ENCODE peak calls at places on chromosomes 6 and 20, in eight cellular contexts. One of them, this sample, is unnamed.

GRCh38 chr20:3932277-3933073 is 43.3 kb downstream of the PANK2 start:
- DNase-seq in NB4: no peak
- DNase-seq in activated T-helper 2 cell treated with anti-CD3 and anti-CD28 coated beads, Interferon-gamma antibody, Interleukin-2, Interleukin-4, amounts not matched to agents 10 μg/mL and 5 μg/mL and 100 μg/mL, durations not matched to agents 14 hours and 24 hours and 36 hours: no peak
- DNase-seq in astrocyte of the hippocampus: peak
- DNase-seq in EH: peak
- DNase-seq in NCI-H1092 treated with DMSO at 0.1 percent for 48 hours: no peak
- DNase-seq in ecto neural progenitor cell: no peak
- DNase-seq in NCI-H187: no peak
- DNase-seq in this sample: peak

GRCh38 chr20:50844430-50845100 is 49.7 kb downstream of the BCAS4 start:
- DNase-seq in activated T-helper 2 cell treated with anti-CD3 and anti-CD28 coated beads, Interferon-gamma antibody, Interleukin-2, Interleukin-4, amounts not matched to agents 10 μg/mL and 5 μg/mL and 100 μg/mL, durations not matched to agents 14 hours and 24 hours and 36 hours: peak
- DNase-seq in EH: peak
- DNase-seq in astrocyte of the hippocampus: peak
- DNase-seq in NCI-H1092 treated with DMSO at 0.1 percent for 48 hours: no peak
- DNase-seq in NCI-H187: no peak
- DNase-seq in ecto neural progenitor cell: no peak
- DNase-seq in NB4: peak
- DNase-seq in this sample: peak

GRCh38 chr6:149150999-149151398 is 166.5 kb upstream of the TAB2 start:
- DNase-seq in activated T-helper 2 cell treated with anti-CD3 and anti-CD28 coated beads, Interferon-gamma antibody, Interleukin-2, Interleukin-4, amounts not matched to agents 10 μg/mL and 5 μg/mL and 100 μg/mL, durations not matched to agents 14 hours and 24 hours and 36 hours: no peak
- DNase-seq in NCI-H1092 treated with DMSO at 0.1 percent for 48 hours: no peak
- DNase-seq in NB4: peak
- DNase-seq in EH: no peak
- DNase-seq in NCI-H187: no peak
- DNase-seq in astrocyte of the hippocampus: no peak
- DNase-seq in ecto neural progenitor cell: no peak
- DNase-seq in this sample: no peak

GRCh38 chr6:118808794-118809668 is 84.9 kb upstream of the ASF1A start:
- DNase-seq in astrocyte of the hippocampus: no peak
- DNase-seq in ecto neural progenitor cell: no peak
- DNase-seq in NB4: peak
- DNase-seq in NCI-H187: no peak
- DNase-seq in EH: no peak
- DNase-seq in NCI-H1092 treated with DMSO at 0.1 percent for 48 hours: no peak
- DNase-seq in activated T-helper 2 cell treated with anti-CD3 and anti-CD28 coated beads, Interferon-gamma antibody, Interleukin-2, Interleukin-4, amounts not matched to agents 10 μg/mL and 5 μg/mL and 100 μg/mL, durations not matched to agents 14 hours and 24 hours and 36 hours: no peak
- DNase-seq in this sample: no peak

GRCh38 chr20:48676795-48677447 is 150.9 kb downstream of the PREX1 start:
- DNase-seq in ecto neural progenitor cell: no peak
- DNase-seq in astrocyte of the hippocampus: no peak
- DNase-seq in NB4: no peak
- DNase-seq in NCI-H1092 treated with DMSO at 0.1 percent for 48 hours: no peak
- DNase-seq in activated T-helper 2 cell treated with anti-CD3 and anti-CD28 coated beads, Interferon-gamma antibody, Interleukin-2, Interleukin-4, amounts not matched to agents 10 μg/mL and 5 μg/mL and 100 μg/mL, durations not matched to agents 14 hours and 24 hours and 36 hours: no peak
- DNase-seq in NCI-H187: no peak
- DNase-seq in EH: no peak
- DNase-seq in this sample: no peak

GRCh38 chr6:33746651-33747100 is at the start of gene IP6K3:
- DNase-seq in EH: no peak
- DNase-seq in NB4: no peak
- DNase-seq in NCI-H187: no peak
- DNase-seq in NCI-H1092 treated with DMSO at 0.1 percent for 48 hours: no peak
- DNase-seq in ecto neural progenitor cell: peak
- DNase-seq in astrocyte of the hippocampus: peak
- DNase-seq in activated T-helper 2 cell treated with anti-CD3 and anti-CD28 coated beads, Interferon-gamma antibody, Interleukin-2, Interleukin-4, amounts not matched to agents 10 μg/mL and 5 μg/mL and 100 μg/mL, durations not matched to agents 14 hours and 24 hours and 36 hours: no peak
- DNase-seq in this sample: no peak

GRCh38 chr20:48015943-48016723 is 230.9 kb upstream of the SULF2 start:
- DNase-seq in EH: peak
- DNase-seq in astrocyte of the hippocampus: peak
- DNase-seq in NCI-H1092 treated with DMSO at 0.1 percent for 48 hours: no peak
- DNase-seq in activated T-helper 2 cell treated with anti-CD3 and anti-CD28 coated beads, Interferon-gamma antibody, Interleukin-2, Interleukin-4, amounts not matched to agents 10 μg/mL and 5 μg/mL and 100 μg/mL, durations not matched to agents 14 hours and 24 hours and 36 hours: no peak
- DNase-seq in NCI-H187: no peak
- DNase-seq in ecto neural progenitor cell: no peak
- DNase-seq in NB4: no peak
- DNase-seq in this sample: no peak

GRCh38 chr6:18323935-18324707 is 59.8 kb upstream of the DEK start:
- DNase-seq in NCI-H1092 treated with DMSO at 0.1 percent for 48 hours: peak
- DNase-seq in NB4: peak
- DNase-seq in activated T-helper 2 cell treated with anti-CD3 and anti-CD28 coated beads, Interferon-gamma antibody, Interleukin-2, Interleukin-4, amounts not matched to agents 10 μg/mL and 5 μg/mL and 100 μg/mL, durations not matched to agents 14 hours and 24 hours and 36 hours: no peak
- DNase-seq in EH: peak
- DNase-seq in astrocyte of the hippocampus: peak
- DNase-seq in ecto neural progenitor cell: no peak
- DNase-seq in NCI-H187: no peak
- DNase-seq in this sample: peak

GRCh38 chr6:113359155-113360140 is 497.7 kb upstream of the MARCKS start:
- DNase-seq in NCI-H187: no peak
- DNase-seq in EH: peak
- DNase-seq in NB4: no peak
- DNase-seq in NCI-H1092 treated with DMSO at 0.1 percent for 48 hours: no peak
- DNase-seq in ecto neural progenitor cell: no peak
- DNase-seq in activated T-helper 2 cell treated with anti-CD3 and anti-CD28 coated beads, Interferon-gamma antibody, Interleukin-2, Interleukin-4, amounts not matched to agents 10 μg/mL and 5 μg/mL and 100 μg/mL, durations not matched to agents 14 hours and 24 hours and 36 hours: no peak
- DNase-seq in astrocyte of the hippocampus: peak
- DNase-seq in this sample: no peak

GRCh38 chr20:313948-314347 is 11.4 kb upstream of the SOX12 start:
- DNase-seq in astrocyte of the hippocampus: no peak
- DNase-seq in activated T-helper 2 cell treated with anti-CD3 and anti-CD28 coated beads, Interferon-gamma antibody, Interleukin-2, Interleukin-4, amounts not matched to agents 10 μg/mL and 5 μg/mL and 100 μg/mL, durations not matched to agents 14 hours and 24 hours and 36 hours: no peak
- DNase-seq in ecto neural progenitor cell: no peak
- DNase-seq in NCI-H1092 treated with DMSO at 0.1 percent for 48 hours: no peak
- DNase-seq in NB4: peak
- DNase-seq in NCI-H187: no peak
- DNase-seq in EH: peak
- DNase-seq in this sample: no peak

GRCh38 chr20:34311118-34312023 is 8.2 kb upstream of the AHCY start:
- DNase-seq in NCI-H187: no peak
- DNase-seq in NCI-H1092 treated with DMSO at 0.1 percent for 48 hours: no peak
- DNase-seq in astrocyte of the hippocampus: peak
- DNase-seq in ecto neural progenitor cell: peak
- DNase-seq in NB4: no peak
- DNase-seq in activated T-helper 2 cell treated with anti-CD3 and anti-CD28 coated beads, Interferon-gamma antibody, Interleukin-2, Interleukin-4, amounts not matched to agents 10 μg/mL and 5 μg/mL and 100 μg/mL, durations not matched to agents 14 hours and 24 hours and 36 hours: no peak
- DNase-seq in EH: no peak
- DNase-seq in this sample: no peak

This sample was measured in glomerular endothelial cell.